ENCODE peak calls at places on chromosomes 16 and 17, in ten cellular contexts. T is mesenteric fat pad; M is lower lobe of right lung; P is HFFc6; Q is ELR; W is activated CD8-positive, alpha-beta memory T cell treated with anti-CD3 and anti-CD28 coated beads, Interleukin-2, amount 50 U/mL, for 4 hours; A is osteocyte; D is left colon; R is ACHN; U is hypothalamus. E is an unnamed sample.

GRCh38 chr16:54175552-54176375 is 110.8 kb downstream of the IRX3 start:
- DNase-seq in Q (no peak), A (no peak), R (no peak), M (no peak), U (no peak), W (no peak), P (no peak), T (no peak), D (no peak), E (no peak)

GRCh38 chr17:42514279-42514678 is 21.8 kb upstream of the NAGLU start:
- DNase-seq in M (no peak), Q (no peak), A (no peak), T (no peak), D (no peak), P (no peak), R (no peak), U (no peak), W (no peak), E (no peak)

GRCh38 chr17:81418710-81419332 is 23.6 kb downstream of the BAHCC1 start:
- DNase-seq in D (no peak), R (no peak), P (peak), M (no peak), Q (peak), W (no peak), T (no peak), U (no peak), A (no peak), E (no peak)

GRCh38 chr17:60159479-60159866 is 9.7 kb downstream of the CA4 start:
- DNase-seq in M (no peak), P (no peak), Q (no peak), U (no peak), W (no peak), T (no peak), A (no peak), D (no peak), R (no peak), E (no peak)

GRCh38 chr16:13390093-13390985 is 488.9 kb downstream of the SHISA9 start:
- DNase-seq in R (peak), T (no peak), U (no peak), M (no peak), Q (no peak), W (no peak), D (no peak), A (no peak), P (no peak), E (no peak)

GRCh38 chr17:7314719-7315569 is at the start of gene GPS2:
- DNase-seq in T (peak), W (peak), M (peak), P (peak), U (peak), A (peak), D (peak), Q (peak), R (peak), E (peak)

GRCh38 chr17:67245073-67245693 is at the start of gene HELZ:
- DNase-seq in U (peak), P (peak), W (peak), A (peak), M (peak), D (peak), Q (peak), T (peak), R (peak), E (peak)

GRCh38 chr17:15946611-15947120 is 1.7 kb downstream of the ADORA2B start:
- DNase-seq in D (peak), M (no peak), R (no peak), Q (peak), A (no peak), P (no peak), W (no peak), U (no peak), T (no peak), E (peak)

GRCh38 chr17:7782237-7782636 is 51.8 kb upstream of the KDM6B start:
- DNase-seq in W (no peak), U (no peak), M (no peak), D (no peak), R (peak), A (no peak), T (no peak), Q (peak), P (peak), E (no peak)

GRCh38 chr16:76946879-76947278 is 244.1 kb upstream of the MON1B start:
- DNase-seq in R (peak), W (no peak), A (no peak), T (no peak), D (no peak), U (no peak), M (no peak), Q (peak), P (peak), E (peak)

GRCh38 chr17:20127660-20128413 is 118.7 kb downstream of the SPECC1 start:
- DNase-seq in R (no peak), W (no peak), P (peak), M (no peak), Q (peak), D (no peak), T (no peak), U (no peak), A (no peak), E (no peak)

GRCh38 chr17:66184392-66184791 is 7.5 kb downstream of the CEP112 start:
- DNase-seq in Q (no peak), R (no peak), W (no peak), T (no peak), A (no peak), D (no peak), M (no peak), U (no peak), P (no peak), E (no peak)

GRCh38 chr16:12092347-12092882 is 115.9 kb downstream of the SNX29 start:
- DNase-seq in A (no peak), U (no peak), D (no peak), Q (peak), R (peak), W (no peak), P (peak), T (peak), M (peak), E (no peak)

GRCh38 chr17:74512041-74512440 is 19.2 kb downstream of the CD300LB start:
- DNase-seq in M (no peak), D (no peak), T (peak), R (peak), A (peak), U (no peak), P (no peak), Q (no peak), W (no peak), E (no peak)

GRCh38 chr17:37481001-37481665 is 8.6 kb upstream of the DUSP14 start:
- DNase-seq in Q (no peak), W (no peak), T (no peak), A (no peak), D (no peak), M (no peak), R (no peak), P (no peak), U (no peak), E (no peak)

GRCh38 chr17:16122697-16123434 is 92.5 kb downstream of the NCOR1 start:
- DNase-seq in U (no peak), A (no peak), P (no peak), W (no peak), M (no peak), R (no peak), D (no peak), Q (peak), T (no peak), E (no peak)

GRCh38 chr17:71147906-71148305 is 972.9 kb upstream of the SOX9 start:
- DNase-seq in P (no peak), U (no peak), D (no peak), W (no peak), A (no peak), Q (no peak), R (no peak), M (no peak), T (no peak), E (no peak)